ENCODE peak calls at places on chromosomes 6 and 20, in nine cellular contexts. Z, K, I, T, R, D, P, C and O are unnamed samples.

GRCh38 chr6:147643341-147644200 is 135.1 kb downstream of the SAMD5 start:
- DNase-seq in C (no peak), Z (no peak), D (no peak), R (no peak), P (no peak), K (no peak), I (no peak), T (no peak), O (no peak)

GRCh38 chr6:53982361-53983050 is 128.7 kb upstream of the MLIP start:
- DNase-seq in Z (no peak), D (no peak), P (no peak), R (no peak), I (no peak), T (no peak), K (no peak), C (no peak), O (no peak)

GRCh38 chr6:158073776-158074175 is 92.1 kb downstream of the SYNJ2 start:
- DNase-seq in T (no peak), P (no peak), C (no peak), R (no peak), I (no peak), K (no peak), D (no peak), Z (no peak), O (no peak)

GRCh38 chr20:432208-432607 is 24.1 kb downstream of the RBCK1 start:
- DNase-seq in R (no peak), K (no peak), D (no peak), P (no peak), C (no peak), T (no peak), Z (no peak), I (no peak), O (no peak)

GRCh38 chr6:23154159-23154558 is 584.8 kb downstream of the HDGFL1 start:
- DNase-seq in K (no peak), P (no peak), D (no peak), T (no peak), I (no peak), R (no peak), C (no peak), Z (no peak), O (no peak)

GRCh38 chr20:48679603-48680002 is 148.2 kb downstream of the PREX1 start:
- DNase-seq in Z (no peak), K (peak; percentile 76), R (no peak), C (no peak), D (no peak), P (peak; percentile 46), T (no peak), I (peak; percentile 89), O (peak; percentile 43)

GRCh38 chr6:129890164-129890563 is 29.0 kb upstream of the TMEM244 start:
- DNase-seq in P (no peak), K (no peak), C (no peak), T (no peak), Z (no peak), I (no peak), D (no peak), R (no peak), O (no peak)

GRCh38 chr20:37638527-37638926 is 55.3 kb upstream of the CTNNBL1 start:
- DNase-seq in R (no peak), C (no peak), K (no peak), I (no peak), T (no peak), Z (no peak), D (no peak), P (no peak), O (no peak)

GRCh38 chr6:149318581-149319286 is 1.2 kb downstream of the TAB2 start:
- DNase-seq in Z (peak; percentile 30), C (no peak), T (no peak), I (no peak), K (no peak), P (peak; percentile 11), R (no peak), D (no peak), O (peak; percentile 8)

GRCh38 chr6:72856801-72857200 is 234.9 kb downstream of the KCNQ5 start:
- DNase-seq in I (no peak), Z (no peak), T (no peak), D (no peak), C (no peak), P (no peak), K (no peak), R (no peak), O (no peak)

GRCh38 chr6:34438705-34439104 is 12.8 kb upstream of the RPS10 start:
- DNase-seq in D (no peak), Z (no peak), R (no peak), P (no peak), C (no peak), K (no peak), T (no peak), I (no peak), O (no peak)

GRCh38 chr6:15654250-15654649 is 8.6 kb downstream of the DTNBP1 start:
- DNase-seq in D (no peak), C (no peak), T (no peak), Z (no peak), R (no peak), P (no peak), I (no peak), K (no peak), O (no peak)

GRCh38 chr20:13331536-13331935 is 110.5 kb downstream of the ISM1 start:
- DNase-seq in D (no peak), R (no peak), K (no peak), P (no peak), C (no peak), I (no peak), T (no peak), Z (no peak), O (no peak)

GRCh38 chr20:24657878-24658620 is 188.6 kb downstream of the SYNDIG1 start:
- DNase-seq in R (no peak), K (no peak), C (no peak), Z (peak; percentile 53), P (no peak), T (no peak), I (no peak), D (no peak), O (no peak)

GRCh38 chr20:3239867-3240775 is 1.1 kb upstream of the SLC4A11 start:
- DNase-seq in R (no peak), C (no peak), K (no peak), I (peak; percentile 77), P (no peak), T (no peak), Z (no peak), D (no peak), O (no peak)

GRCh38 chr6:31586596-31586995 is 519 bp downstream of the LST1 start:
- DNase-seq in I (no peak), D (no peak), T (peak; percentile 97), R (no peak), P (no peak), K (no peak), C (no peak), Z (no peak), O (no peak)

GRCh38 chr20:40749985-40750506 is 61.0 kb upstream of the MAFB start:
- DNase-seq in P (no peak), Z (no peak), T (no peak), D (no peak), K (no peak), I (no peak), C (no peak), R (no peak), O (no peak)

GRCh38 chr6:159844737-159845645 is 44.9 kb downstream of the PNLDC1 start:
- DNase-seq in T (no peak), K (peak; percentile 84), I (no peak), R (no peak), P (no peak), C (no peak), D (no peak), Z (peak; percentile 64), O (no peak)

GRCh38 chr6:130215526-130215925 is 7.2 kb downstream of the SAMD3 start:
- DNase-seq in I (peak; percentile 81), P (no peak), K (no peak), D (no peak), Z (no peak), R (no peak), C (no peak), T (no peak), O (no peak)

GRCh38 chr20:41261260-41261659 is 56.3 kb downstream of the ZHX3 start:
- DNase-seq in P (no peak), K (no peak), Z (no peak), C (no peak), R (no peak), I (peak; percentile 58), D (no peak), T (no peak), O (no peak)

GRCh38 chr6:111862727-111863126 is 10.5 kb downstream of the FYN start:
- DNase-seq in K (no peak), T (no peak), D (no peak), I (no peak), C (no peak), P (no peak), Z (no peak), R (no peak), O (no peak)

GRCh38 chr20:49619113-49620048 is 51.4 kb upstream of the PTGIS start:
- DNase-seq in Z (no peak), C (no peak), K (no peak), P (no peak), T (no peak), I (no peak), D (no peak), R (no peak), O (no peak)

GRCh38 chr6:129493396-129493902 is 216.5 kb downstream of the ARHGAP18 start:
- DNase-seq in R (no peak), K (no peak), Z (no peak), P (peak; percentile 44), I (no peak), C (no peak), D (no peak), T (no peak), O (no peak)

GRCh38 chr20:63154395-63154794 is 61.5 kb downstream of the YTHDF1 start:
- DNase-seq in T (no peak), C (no peak), I (no peak), D (no peak), P (no peak), K (no peak), R (no peak), Z (no peak), O (no peak)

GRCh38 chr6:130150906-130151305 is 71.8 kb downstream of the SAMD3 start:
- DNase-seq in P (no peak), Z (no peak), C (no peak), D (no peak), K (no peak), R (no peak), I (no peak), T (no peak), O (peak; percentile 21)

GRCh38 chr6:147205690-147206600 is 1.7 kb downstream of the STXBP5 start:
- DNase-seq in R (no peak), I (no peak), K (peak; percentile 2), P (no peak), Z (peak; percentile 25), D (no peak), T (peak; percentile 46), C (no peak), O (no peak)

GRCh38 chr6:26311012-26311384 is 54.0 kb upstream of the BTN3A2 start:
- DNase-seq in R (no peak), C (no peak), D (no peak), K (no peak), T (no peak), Z (peak; percentile 7), I (peak; percentile 76), P (no peak), O (no peak)

GRCh38 chr6:146027586-146028249 is 1.1 kb upstream of the GRM1 start:
- DNase-seq in P (no peak), T (no peak), R (no peak), Z (peak; percentile 4), K (no peak), I (peak; percentile 64), C (peak; percentile 57), D (no peak), O (peak; percentile 63)